ENCODE peak calls at places on chromosomes 12 and 14, in four cellular contexts. B is progenitor cell of endocrine pancreas, I is mammary epithelial cell, U is GM20000. C is an unnamed sample.

GRCh38 chr12:85065816-85066482 is 29.8 kb downstream of the LRRIQ1 start:
- DNase-seq in B (no peak), I (no peak), U (no peak), C (no peak)

GRCh38 chr12:98750511-98750910 is 105.4 kb downstream of the APAF1 start:
- DNase-seq in B (no peak), I (no peak), U (no peak), C (no peak)

GRCh38 chr14:21924479-21924878 is 250.9 kb upstream of the OR4E1 start:
- DNase-seq in B (no peak), I (no peak), U (peak), C (no peak)

GRCh38 chr14:22265319-22266140 is 323.5 kb downstream of the DAD1 start:
- DNase-seq in B (no peak), I (peak), U (no peak), C (peak)

GRCh38 chr12:50734409-50735263 is 29.3 kb upstream of the ATF1 start:
- DNase-seq in B (no peak), I (no peak), U (peak), C (peak)

GRCh38 chr14:56120091-56120632 is 2.0 kb downstream of the PELI2 start:
- DNase-seq in B (no peak), I (no peak), U (no peak), C (no peak)

GRCh38 chr12:120639771-120640721 is at the start of gene CABP1:
- DNase-seq in B (peak), I (no peak), U (peak), C (peak)

GRCh38 chr12:2495452-2496112 is 299.2 kb upstream of the FKBP4 start:
- DNase-seq in B (no peak), I (no peak), U (no peak), C (no peak)

GRCh38 chr12:121949643-121950397 is 31.4 kb downstream of the CFAP251 start:
- DNase-seq in B (no peak), I (peak), U (no peak), C (peak)

GRCh38 chr12:67665679-67666078 is 17.1 kb downstream of the DYRK2 start:
- DNase-seq in B (no peak), I (no peak), U (no peak), C (no peak)

GRCh38 chr12:108307006-108307405 is 32.1 kb downstream of the CMKLR1 start:
- DNase-seq in B (no peak), I (no peak), U (no peak), C (no peak)

GRCh38 chr14:63840981-63841380 is 11.8 kb upstream of the SYNE2 start:
- DNase-seq in B (no peak), I (no peak), U (no peak), C (no peak)

GRCh38 chr14:93079865-93080403 is 35.8 kb downstream of the ITPK1 start:
- DNase-seq in B (no peak), I (no peak), U (no peak), C (no peak)

GRCh38 chr14:89214221-89214965 is 202.6 kb downstream of the FOXN3 start:
- DNase-seq in B (no peak), I (peak), U (no peak), C (peak)

GRCh38 chr12:77696183-77696582 is 134.5 kb upstream of the NAV3 start:
- DNase-seq in B (no peak), I (no peak), U (no peak), C (no peak)

GRCh38 chr14:49303952-49304516 is 282.1 kb downstream of the RPS29 start:
- DNase-seq in B (peak), I (peak), U (peak), C (peak)

GRCh38 chr14:68810173-68811153 is 17.6 kb upstream of the ZFP36L1 start:
- DNase-seq in B (no peak), I (no peak), U (no peak), C (no peak)

GRCh38 chr14:106883218-106883692 is 1356.9 kb downstream of the TMEM121 start:
- DNase-seq in B (no peak), I (no peak), U (no peak), C (no peak)

GRCh38 chr14:91221270-91221669 is 23.2 kb downstream of the GPR68 start:
- DNase-seq in B (no peak), I (no peak), U (no peak), C (no peak)

GRCh38 chr14:76695263-76695920 is 65.9 kb upstream of the VASH1 start:
- DNase-seq in B (no peak), I (no peak), U (no peak), C (no peak)

GRCh38 chr14:44316647-44317432 is 190.2 kb downstream of the FSCB start:
- DNase-seq in B (no peak), I (peak), U (no peak), C (peak)

GRCh38 chr14:48723841-48724495 is 862.2 kb downstream of the RPS29 start:
- DNase-seq in B (no peak), I (no peak), U (no peak), C (no peak)

GRCh38 chr12:57404966-57405640 is 25.7 kb downstream of the R3HDM2 start:
- DNase-seq in B (no peak), I (no peak), U (no peak), C (no peak)

GRCh38 chr12:92289611-92290010 is 144.0 kb upstream of the BTG1 start:
- DNase-seq in B (no peak), I (no peak), U (no peak), C (no peak)

GRCh38 chr12:89695830-89696229 is 12.8 kb downstream of the ATP2B1 start:
- DNase-seq in B (no peak), I (no peak), U (no peak), C (no peak)

GRCh38 chr12:66072135-66072534 is 58.4 kb downstream of the LLPH start:
- DNase-seq in B (no peak), I (no peak), U (peak), C (no peak)

DNA sequence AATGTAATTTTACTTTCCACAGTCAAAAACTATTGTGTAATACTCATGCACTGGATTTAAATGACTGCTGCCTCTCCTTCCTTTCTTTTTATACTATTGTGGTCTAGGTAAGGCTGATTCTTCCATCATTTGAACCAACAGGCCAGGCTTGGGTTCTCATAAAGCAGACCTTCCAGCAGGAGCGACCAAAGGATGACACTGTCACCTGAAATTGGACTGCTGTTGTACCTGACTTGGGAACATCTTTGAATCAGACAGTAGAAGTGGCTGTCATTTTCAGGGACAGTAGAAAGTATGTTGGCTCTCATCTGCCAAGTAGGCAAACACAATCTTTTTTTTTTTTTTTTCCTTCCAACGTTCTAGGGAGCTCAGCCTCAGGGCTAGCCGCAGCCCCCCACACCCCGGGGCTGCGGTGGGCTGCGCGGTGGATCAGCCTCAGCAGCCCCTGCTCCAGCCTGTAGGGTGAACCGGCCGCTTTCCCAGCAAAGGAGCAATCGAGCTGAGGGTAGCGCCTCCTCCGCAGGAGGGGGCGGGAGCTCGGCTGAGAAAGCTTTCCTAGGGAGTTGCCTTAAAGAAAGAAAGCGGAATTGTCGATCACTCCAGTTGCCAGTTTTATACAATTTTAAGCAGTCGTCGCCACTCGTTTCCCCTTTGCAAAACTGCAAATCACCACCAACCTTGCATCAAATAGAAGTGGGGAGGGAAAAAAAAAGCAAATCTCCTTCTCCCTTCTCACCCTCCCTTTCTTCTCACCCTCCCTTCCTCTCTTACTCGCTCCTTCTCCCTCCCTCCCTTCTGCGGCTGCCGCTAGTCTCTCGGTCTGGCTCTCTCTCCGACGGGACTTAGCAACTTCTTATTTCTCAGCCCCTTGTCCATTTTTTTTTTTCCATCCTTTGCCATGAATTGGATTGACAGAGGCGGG is at the start of gene PDE3A:
- DNase-seq in B (peak), I (peak), U (no peak), C (peak)
- TF ChIP-seq CTCF in B (peak), I (no peak), U (no peak), C (no peak)

DNA sequence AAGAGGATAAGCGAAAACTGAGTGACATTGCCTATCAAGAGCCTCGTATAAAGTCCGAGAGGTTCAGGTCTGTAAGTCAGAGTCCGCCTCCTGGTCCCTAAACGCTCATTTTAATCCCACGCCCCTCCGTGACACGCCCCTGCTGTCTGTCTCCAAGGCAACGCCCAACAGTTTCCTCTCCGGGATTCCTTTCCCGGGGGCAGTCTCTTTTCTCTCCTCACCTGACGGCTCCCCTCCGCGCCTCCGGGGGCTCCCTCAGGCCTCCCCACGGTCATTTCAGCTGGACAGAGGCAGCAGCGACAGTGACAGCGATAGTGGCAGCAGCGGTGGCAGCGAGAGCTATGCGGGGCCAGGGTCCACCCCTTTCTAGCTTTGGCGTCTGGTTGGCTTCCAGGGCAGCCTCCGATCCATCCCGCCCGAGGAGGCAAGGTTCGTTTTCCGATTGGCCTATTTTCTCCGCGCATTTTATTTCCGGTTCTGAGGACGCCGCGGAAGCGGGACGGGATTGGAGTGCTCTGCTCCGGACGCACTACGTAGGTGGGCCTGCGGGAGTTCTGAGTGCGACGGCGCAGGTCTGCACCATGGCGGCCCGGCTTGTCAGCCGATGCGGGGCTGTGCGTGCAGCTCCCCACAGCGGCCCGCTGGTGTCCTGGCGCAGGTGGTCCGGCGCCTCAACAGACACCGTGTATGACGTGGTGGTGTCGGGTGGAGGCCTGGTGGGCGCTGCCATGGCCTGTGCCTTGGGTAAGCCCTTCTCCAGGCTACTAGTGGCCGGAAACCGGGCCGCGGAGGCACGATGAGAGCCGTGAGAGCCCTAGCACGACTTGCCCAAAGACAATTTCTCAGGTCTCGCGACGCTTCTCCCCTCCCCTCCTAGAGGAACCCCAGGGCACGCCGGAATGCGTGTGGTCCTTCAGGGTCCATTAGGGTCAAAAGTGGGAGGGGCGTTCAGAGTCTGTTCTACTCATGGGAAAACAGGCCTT is at the start of the genes COQ6 and FAM161B:
- DNase-seq in B (peak), I (peak), U (peak), C (peak)
- TF ChIP-seq CTCF in B (peak), I (peak), U (no peak), C (no peak)

GRCh38 chr12:128956755-128957154 is 103.5 kb downstream of the GLT1D1 start:
- DNase-seq in B (no peak), I (no peak), U (no peak), C (no peak)
- TF ChIP-seq CTCF in B (no peak), I (no peak), U (no peak), C (no peak)

GRCh38 chr14:104681689-104682074 is 7.7 kb upstream of the INF2 start:
- DNase-seq in B (no peak), I (peak), U (no peak), C (peak)

GRCh38 chr14:104682107-104682593 is 7.3 kb upstream of the INF2 start:
- DNase-seq in B (no peak), I (no peak), U (no peak), C (peak)

GRCh38 chr14:104680056-104680805 is 9.2 kb upstream of the INF2 start:
- DNase-seq in B (no peak), I (peak), U (no peak), C (peak)

GRCh38 chr14:104678901-104679705 is 10.3 kb upstream of the INF2 start:
- DNase-seq in B (no peak), I (no peak), U (no peak), C (no peak)

DNA sequence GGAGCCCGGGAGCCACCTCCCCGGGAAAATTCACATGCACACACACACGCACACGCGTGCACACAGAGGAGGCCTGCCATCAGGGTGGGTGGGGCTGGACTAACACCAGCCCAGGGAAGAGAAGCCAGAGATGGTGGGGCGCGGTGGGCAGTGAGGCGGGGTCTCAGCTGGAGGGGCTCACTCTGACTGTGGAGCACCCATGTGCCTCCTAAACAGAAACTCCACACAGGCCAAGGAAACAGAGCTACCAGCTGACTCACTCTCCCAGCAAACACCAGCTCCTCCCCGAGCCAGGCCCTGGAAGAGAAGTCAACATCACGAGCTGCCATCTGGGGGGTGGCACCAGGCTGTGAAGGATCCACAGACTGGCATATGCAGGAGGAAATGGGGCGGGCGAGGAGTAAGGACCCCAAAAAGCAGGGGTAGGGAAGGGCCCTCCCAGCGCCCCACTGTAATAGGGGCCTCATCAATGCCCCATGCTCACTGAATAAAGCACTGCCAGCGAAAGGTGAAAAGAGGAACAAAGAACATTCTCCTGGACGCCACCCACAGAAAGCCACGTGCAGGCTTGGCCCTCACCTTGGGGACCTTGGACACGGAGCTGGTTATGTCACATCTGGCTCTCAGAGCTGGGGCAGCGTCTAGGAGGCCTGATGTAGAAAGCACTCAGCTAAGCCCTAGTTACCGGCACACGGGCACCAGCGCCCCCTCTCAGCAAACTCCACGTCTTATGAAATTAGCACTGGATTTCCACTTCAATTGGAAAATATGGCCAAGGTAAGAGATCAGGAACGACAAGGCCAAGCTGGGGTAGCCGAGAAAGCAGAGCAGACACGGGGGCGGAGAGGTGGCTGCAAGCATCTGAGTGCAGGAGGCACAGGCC is 8.4 kb upstream of the INF2 start:
- DNase-seq in B (no peak), I (peak), U (peak), C (peak)
- TF ChIP-seq CTCF in B (peak), I (peak), U (peak), C (no peak)

GRCh38 chr14:75495399-75495798 is 26.9 kb upstream of the BATF start:
- DNase-seq in B (no peak), I (no peak), U (no peak), C (no peak)

GRCh38 chr14:75497701-75498100 is 24.6 kb upstream of the BATF start:
- DNase-seq in B (no peak), I (no peak), U (no peak), C (no peak)

GRCh38 chr14:75496755-75497154 is 25.5 kb upstream of the BATF start:
- DNase-seq in B (no peak), I (no peak), U (no peak), C (no peak)

GRCh38 chr14:75495882-75496281 is 26.4 kb upstream of the BATF start:
- DNase-seq in B (no peak), I (no peak), U (no peak), C (no peak)

GRCh38 chr14:75497191-75497590 is 25.1 kb upstream of the BATF start:
- DNase-seq in B (no peak), I (no peak), U (peak), C (no peak)
- TF ChIP-seq CTCF in B (no peak), I (no peak), U (no peak), C (no peak)

GRCh38 chr12:6204533-6205143 is 4.4 kb downstream of the CD9 start:
- DNase-seq in B (no peak), I (no peak), U (no peak), C (no peak)

GRCh38 chr12:6207254-6207942 is 7.2 kb downstream of the CD9 start:
- DNase-seq in B (no peak), I (no peak), U (no peak), C (no peak)

GRCh38 chr12:6205144-6205539 is 4.9 kb downstream of the CD9 start:
- DNase-seq in B (no peak), I (no peak), U (no peak), C (no peak)

GRCh38 chr12:6205761-6206160 is 5.6 kb downstream of the CD9 start:
- DNase-seq in B (no peak), I (no peak), U (no peak), C (no peak)

DNA sequence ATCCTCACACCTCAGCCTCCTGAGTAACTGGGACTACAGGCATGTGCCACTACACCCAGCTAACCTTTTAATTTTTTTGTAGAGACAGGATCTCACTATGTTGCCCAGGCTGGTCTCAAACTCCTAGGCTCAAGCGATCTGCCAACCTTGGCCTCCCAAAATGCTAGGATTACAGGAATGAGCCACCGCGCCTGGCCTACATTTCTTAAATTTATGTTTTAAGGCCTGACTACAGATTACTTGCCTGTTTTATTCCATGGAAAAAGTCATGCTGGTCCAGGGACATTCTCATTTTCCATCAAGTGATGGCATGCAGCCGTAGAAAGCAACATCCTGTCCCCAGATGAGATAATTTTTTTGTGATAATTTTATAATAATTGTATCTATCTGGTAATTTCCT is 6.1 kb downstream of the CD9 start:
- DNase-seq in B (no peak), I (no peak), U (no peak), C (no peak)
- TF ChIP-seq CTCF in B (no peak), I (no peak), U (no peak), C (no peak)

GRCh38 chr14:23301969-23302289 is 730 bp downstream of the PPP1R3E start:
- DNase-seq in B (no peak), I (no peak), U (no peak), C (no peak)

GRCh38 chr14:23300687-23301223 is 1.9 kb downstream of the PPP1R3E start:
- DNase-seq in B (no peak), I (peak), U (peak), C (no peak)

GRCh38 chr14:23299986-23300686 is 2.5 kb downstream of the PPP1R3E start:
- DNase-seq in B (no peak), I (no peak), U (no peak), C (no peak)

GRCh38 chr14:23302290-23303225 is at the start of gene PPP1R3E:
- DNase-seq in B (peak), I (peak), U (peak), C (peak)

GRCh38 chr14:23301288-23301968 is 1.2 kb downstream of the PPP1R3E start:
- DNase-seq in B (peak), I (peak), U (peak), C (peak)
- TF ChIP-seq CTCF in B (peak), I (peak), U (peak), C (peak)

DNA sequence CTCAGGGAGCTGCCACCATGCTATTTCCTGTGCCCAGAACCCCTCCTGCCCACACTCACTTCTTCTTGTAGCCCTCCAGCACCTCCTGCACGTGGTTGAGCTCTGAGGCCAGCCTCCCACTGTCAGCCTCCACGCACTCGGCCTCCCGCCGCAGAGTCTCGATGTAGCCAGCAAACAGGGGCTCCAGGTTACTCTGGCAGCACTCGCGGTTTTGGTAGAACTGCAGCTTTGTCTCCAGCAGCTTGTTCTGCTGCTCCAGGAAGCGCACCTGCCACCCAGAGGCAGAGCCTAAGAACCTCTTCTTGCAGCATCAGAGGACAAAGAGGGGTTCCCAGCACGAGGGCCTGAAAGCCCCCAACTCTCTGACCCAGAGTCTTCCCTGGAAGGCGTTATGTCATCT is 2.1 kb downstream of the KRT83 start:
- DNase-seq in B (no peak), I (no peak), U (peak), C (no peak)
- TF ChIP-seq CTCF in B (no peak), I (peak), U (no peak), C (no peak)

C was measured in RWPE1.